ENCODE peak calls at places on chromosome 21, in five cellular contexts. K is sciatic nerve, B is GM10248, O is cardiac fibroblast, E is germinal center. L is an unnamed sample.

GRCh38 chr21:36889401-36889800 is 77.1 kb downstream of the HLCS start:
- DNase-seq in K (no peak), B (no peak), O (peak), E (no peak), L (no peak)

GRCh38 chr21:36261459-36261858 is 58.5 kb upstream of the MORC3 start:
- DNase-seq in K (no peak), B (no peak), O (no peak), E (no peak), L (no peak)

GRCh38 chr21:34204481-34205439 is 131.4 kb downstream of the MRPS6 start:
- DNase-seq in K (no peak), B (no peak), O (no peak), E (no peak), L (no peak)

GRCh38 chr21:38619865-38620513 is 121.7 kb upstream of the ERG start:
- DNase-seq in K (no peak), B (no peak), O (peak), E (no peak), L (no peak)

GRCh38 chr21:42414928-42415769 is 11.4 kb downstream of the UBASH3A start:
- DNase-seq in K (no peak), B (peak), O (peak), E (peak), L (no peak)

GRCh38 chr21:38520511-38520910 is 22.2 kb upstream of the ERG start:
- DNase-seq in K (no peak), B (no peak), O (no peak), E (no peak), L (no peak)

GRCh38 chr21:45142469-45142868 is 68.1 kb downstream of the ADARB1 start:
- DNase-seq in K (no peak), B (no peak), O (peak), E (no peak), L (no peak)

GRCh38 chr21:29718081-29718815 is 221.5 kb downstream of the GRIK1 start:
- DNase-seq in K (no peak), B (no peak), O (peak), E (no peak), L (no peak)

GRCh38 chr21:34889287-34889536 is 159.9 kb downstream of the RUNX1 start:
- DNase-seq in K (peak), B (peak), O (peak), E (no peak), L (no peak)

GRCh38 chr21:35697321-35697808 is 363.0 kb downstream of the SETD4 start:
- DNase-seq in K (peak), B (no peak), O (peak), E (no peak), L (no peak)

GRCh38 chr21:27408826-27409225 is 441.9 kb upstream of the ADAMTS5 start:
- DNase-seq in K (no peak), B (no peak), O (no peak), E (no peak), L (no peak)

GRCh38 chr21:32426592-32427051 is 14.1 kb downstream of the EVA1C start:
- DNase-seq in K (no peak), B (no peak), O (peak), E (no peak), L (no peak)

GRCh38 chr21:37575536-37576083 is 209.0 kb downstream of the DYRK1A start:
- DNase-seq in K (no peak), B (no peak), O (no peak), E (no peak), L (no peak)

GRCh38 chr21:33293811-33294216 is 27.6 kb downstream of the IL10RB start:
- DNase-seq in K (no peak), B (no peak), O (no peak), E (no peak), L (no peak)

GRCh38 chr21:33578214-33578613 is 10.3 kb downstream of the DONSON start:
- DNase-seq in K (no peak), B (no peak), O (peak), E (no peak), L (no peak)

GRCh38 chr21:45403133-45403824 is 1.7 kb upstream of the COL18A1 start:
- DNase-seq in K (no peak), B (no peak), O (no peak), E (no peak), L (no peak)

L was measured in HuH-7.5.